ENCODE peak calls at places on chromosomes 6 and 20, in seven cellular contexts. One of them, this sample, is unnamed.

GRCh38 chr20:39876974-39877615 is 811.9 kb downstream of the MAFB start:
- DNase-seq in skeletal muscle cell: no peak
- DNase-seq in hepatocyte: peak; percentile 15
- DNase-seq in HAP-1: no peak
- DNase-seq in GM03348: no peak
- DNase-seq in activated CD4-positive, alpha-beta T cell treated with anti-CD3 and anti-CD28 coated beads, Interleukin-2, amount 10 ng/mL, durations not matched to agents 7 days and 5 days: no peak
- DNase-seq in B cell: no peak
- DNase-seq in this sample: no peak

GRCh38 chr6:129567374-129567773 is 142.6 kb downstream of the ARHGAP18 start:
- DNase-seq in B cell: no peak
- DNase-seq in skeletal muscle cell: no peak
- DNase-seq in GM03348: peak; percentile 6
- DNase-seq in activated CD4-positive, alpha-beta T cell treated with anti-CD3 and anti-CD28 coated beads, Interleukin-2, amount 10 ng/mL, durations not matched to agents 7 days and 5 days: peak; percentile 29
- DNase-seq in hepatocyte: peak; percentile 25
- DNase-seq in HAP-1: peak; percentile 33
- DNase-seq in this sample: peak; percentile 54

GRCh38 chr6:166417285-166417691 is 34.5 kb upstream of the MPC1 start:
- DNase-seq in activated CD4-positive, alpha-beta T cell treated with anti-CD3 and anti-CD28 coated beads, Interleukin-2, amount 10 ng/mL, durations not matched to agents 7 days and 5 days: peak; percentile 67
- DNase-seq in B cell: no peak
- DNase-seq in skeletal muscle cell: no peak
- DNase-seq in hepatocyte: no peak
- DNase-seq in GM03348: no peak
- DNase-seq in HAP-1: no peak
- DNase-seq in this sample: peak; percentile 39

GRCh38 chr20:59253325-59253724 is 47.1 kb upstream of the EDN3 start:
- DNase-seq in hepatocyte: no peak
- DNase-seq in skeletal muscle cell: no peak
- DNase-seq in HAP-1: no peak
- DNase-seq in activated CD4-positive, alpha-beta T cell treated with anti-CD3 and anti-CD28 coated beads, Interleukin-2, amount 10 ng/mL, durations not matched to agents 7 days and 5 days: peak; percentile 38
- DNase-seq in B cell: peak; percentile 4
- DNase-seq in GM03348: no peak
- DNase-seq in this sample: no peak

GRCh38 chr6:7087066-7087465 is 20.7 kb upstream of the RREB1 start:
- DNase-seq in skeletal muscle cell: no peak
- DNase-seq in hepatocyte: no peak
- DNase-seq in B cell: no peak
- DNase-seq in HAP-1: peak; percentile 96
- DNase-seq in GM03348: peak; percentile 38
- DNase-seq in activated CD4-positive, alpha-beta T cell treated with anti-CD3 and anti-CD28 coated beads, Interleukin-2, amount 10 ng/mL, durations not matched to agents 7 days and 5 days: no peak
- DNase-seq in this sample: peak; percentile 21

GRCh38 chr6:89330910-89331309 is 15.8 kb upstream of the GABRR2 start:
- DNase-seq in HAP-1: no peak
- DNase-seq in activated CD4-positive, alpha-beta T cell treated with anti-CD3 and anti-CD28 coated beads, Interleukin-2, amount 10 ng/mL, durations not matched to agents 7 days and 5 days: no peak
- DNase-seq in hepatocyte: no peak
- DNase-seq in GM03348: no peak
- DNase-seq in B cell: no peak
- DNase-seq in skeletal muscle cell: no peak
- DNase-seq in this sample: no peak

GRCh38 chr6:41441598-41442205 is 104.5 kb upstream of the FOXP4 start:
- DNase-seq in hepatocyte: no peak
- DNase-seq in skeletal muscle cell: no peak
- DNase-seq in HAP-1: no peak
- DNase-seq in activated CD4-positive, alpha-beta T cell treated with anti-CD3 and anti-CD28 coated beads, Interleukin-2, amount 10 ng/mL, durations not matched to agents 7 days and 5 days: peak; percentile 21
- DNase-seq in B cell: no peak
- DNase-seq in GM03348: no peak
- DNase-seq in this sample: no peak

GRCh38 chr6:68468244-68468884 is 166.7 kb upstream of the ADGRB3 start:
- DNase-seq in B cell: no peak
- DNase-seq in HAP-1: no peak
- DNase-seq in hepatocyte: no peak
- DNase-seq in skeletal muscle cell: no peak
- DNase-seq in GM03348: no peak
- DNase-seq in activated CD4-positive, alpha-beta T cell treated with anti-CD3 and anti-CD28 coated beads, Interleukin-2, amount 10 ng/mL, durations not matched to agents 7 days and 5 days: no peak
- DNase-seq in this sample: peak; percentile 38

GRCh38 chr6:109013551-109014101 is 81.0 kb downstream of the SESN1 start:
- DNase-seq in skeletal muscle cell: no peak
- DNase-seq in B cell: peak; percentile 31
- DNase-seq in HAP-1: peak; percentile 73
- DNase-seq in GM03348: no peak
- DNase-seq in hepatocyte: no peak
- DNase-seq in activated CD4-positive, alpha-beta T cell treated with anti-CD3 and anti-CD28 coated beads, Interleukin-2, amount 10 ng/mL, durations not matched to agents 7 days and 5 days: no peak
- DNase-seq in this sample: no peak

GRCh38 chr6:170082067-170082466 is 208.8 kb downstream of the DLL1 start:
- DNase-seq in GM03348: no peak
- DNase-seq in HAP-1: no peak
- DNase-seq in B cell: no peak
- DNase-seq in hepatocyte: no peak
- DNase-seq in skeletal muscle cell: no peak
- DNase-seq in activated CD4-positive, alpha-beta T cell treated with anti-CD3 and anti-CD28 coated beads, Interleukin-2, amount 10 ng/mL, durations not matched to agents 7 days and 5 days: no peak
- DNase-seq in this sample: no peak

GRCh38 chr6:159766923-159767322 is 5.1 kb downstream of the ACAT2 start:
- DNase-seq in GM03348: no peak
- DNase-seq in hepatocyte: no peak
- DNase-seq in B cell: no peak
- DNase-seq in HAP-1: no peak
- DNase-seq in skeletal muscle cell: no peak
- DNase-seq in activated CD4-positive, alpha-beta T cell treated with anti-CD3 and anti-CD28 coated beads, Interleukin-2, amount 10 ng/mL, durations not matched to agents 7 days and 5 days: no peak
- DNase-seq in this sample: no peak

GRCh38 chr20:41747226-41747625 is 129.0 kb upstream of the CHD6 start:
- DNase-seq in hepatocyte: no peak
- DNase-seq in B cell: no peak
- DNase-seq in GM03348: no peak
- DNase-seq in HAP-1: no peak
- DNase-seq in activated CD4-positive, alpha-beta T cell treated with anti-CD3 and anti-CD28 coated beads, Interleukin-2, amount 10 ng/mL, durations not matched to agents 7 days and 5 days: no peak
- DNase-seq in skeletal muscle cell: no peak
- DNase-seq in this sample: no peak

GRCh38 chr6:78868124-78868523 is 773 bp downstream of the IRAK1BP1 start:
- DNase-seq in hepatocyte: no peak
- DNase-seq in GM03348: peak; percentile 16
- DNase-seq in skeletal muscle cell: no peak
- DNase-seq in B cell: no peak
- DNase-seq in HAP-1: no peak
- DNase-seq in activated CD4-positive, alpha-beta T cell treated with anti-CD3 and anti-CD28 coated beads, Interleukin-2, amount 10 ng/mL, durations not matched to agents 7 days and 5 days: no peak
- DNase-seq in this sample: no peak

GRCh38 chr6:161272600-161273355 is 1.1 kb downstream of the AGPAT4 start:
- DNase-seq in activated CD4-positive, alpha-beta T cell treated with anti-CD3 and anti-CD28 coated beads, Interleukin-2, amount 10 ng/mL, durations not matched to agents 7 days and 5 days: no peak
- DNase-seq in skeletal muscle cell: no peak
- DNase-seq in HAP-1: peak; percentile 50
- DNase-seq in B cell: no peak
- DNase-seq in hepatocyte: peak; percentile 51
- DNase-seq in GM03348: no peak
- DNase-seq in this sample: no peak

GRCh38 chr6:30260036-30260504 is 46.9 kb upstream of the TRIM26 start:
- DNase-seq in skeletal muscle cell: no peak
- DNase-seq in GM03348: no peak
- DNase-seq in HAP-1: no peak
- DNase-seq in hepatocyte: peak; percentile 27
- DNase-seq in activated CD4-positive, alpha-beta T cell treated with anti-CD3 and anti-CD28 coated beads, Interleukin-2, amount 10 ng/mL, durations not matched to agents 7 days and 5 days: peak; percentile 36
- DNase-seq in B cell: peak; percentile 62
- DNase-seq in this sample: peak; percentile 16

GRCh38 chr6:12060780-12061619 is 48.9 kb downstream of the HIVEP1 start:
- DNase-seq in GM03348: no peak
- DNase-seq in hepatocyte: peak; percentile 37
- DNase-seq in B cell: peak; percentile 85
- DNase-seq in HAP-1: no peak
- DNase-seq in activated CD4-positive, alpha-beta T cell treated with anti-CD3 and anti-CD28 coated beads, Interleukin-2, amount 10 ng/mL, durations not matched to agents 7 days and 5 days: peak; percentile 71
- DNase-seq in skeletal muscle cell: no peak
- DNase-seq in this sample: no peak

GRCh38 chr6:35368038-35368887 is 25.9 kb downstream of the PPARD start:
- DNase-seq in B cell: no peak
- DNase-seq in GM03348: peak; percentile 72
- DNase-seq in HAP-1: no peak
- DNase-seq in skeletal muscle cell: peak; percentile 24
- DNase-seq in hepatocyte: peak; percentile 45
- DNase-seq in activated CD4-positive, alpha-beta T cell treated with anti-CD3 and anti-CD28 coated beads, Interleukin-2, amount 10 ng/mL, durations not matched to agents 7 days and 5 days: peak; percentile 35
- DNase-seq in this sample: no peak

GRCh38 chr6:126805861-126806260 is 312.6 kb upstream of the RSPO3 start:
- DNase-seq in HAP-1: no peak
- DNase-seq in skeletal muscle cell: no peak
- DNase-seq in hepatocyte: no peak
- DNase-seq in GM03348: no peak
- DNase-seq in B cell: no peak
- DNase-seq in activated CD4-positive, alpha-beta T cell treated with anti-CD3 and anti-CD28 coated beads, Interleukin-2, amount 10 ng/mL, durations not matched to agents 7 days and 5 days: no peak
- DNase-seq in this sample: no peak

GRCh38 chr6:150537481-150537880 is 62.2 kb upstream of the PLEKHG1 start:
- DNase-seq in skeletal muscle cell: no peak
- DNase-seq in activated CD4-positive, alpha-beta T cell treated with anti-CD3 and anti-CD28 coated beads, Interleukin-2, amount 10 ng/mL, durations not matched to agents 7 days and 5 days: no peak
- DNase-seq in B cell: no peak
- DNase-seq in hepatocyte: no peak
- DNase-seq in HAP-1: no peak
- DNase-seq in GM03348: no peak
- DNase-seq in this sample: no peak

GRCh38 chr6:154249499-154250298 is 106.9 kb downstream of the IPCEF1 start:
- DNase-seq in activated CD4-positive, alpha-beta T cell treated with anti-CD3 and anti-CD28 coated beads, Interleukin-2, amount 10 ng/mL, durations not matched to agents 7 days and 5 days: peak; percentile 61
- DNase-seq in hepatocyte: no peak
- DNase-seq in skeletal muscle cell: no peak
- DNase-seq in HAP-1: no peak
- DNase-seq in GM03348: no peak
- DNase-seq in B cell: no peak
- DNase-seq in this sample: no peak

GRCh38 chr20:1306316-1307135 is 22.4 kb downstream of the SDCBP2 start:
- DNase-seq in B cell: no peak
- DNase-seq in skeletal muscle cell: no peak
- DNase-seq in GM03348: no peak
- DNase-seq in hepatocyte: no peak
- DNase-seq in HAP-1: no peak
- DNase-seq in activated CD4-positive, alpha-beta T cell treated with anti-CD3 and anti-CD28 coated beads, Interleukin-2, amount 10 ng/mL, durations not matched to agents 7 days and 5 days: no peak
- DNase-seq in this sample: no peak

GRCh38 chr6:6131492-6132109 is 124.9 kb upstream of the NRN1 start:
- DNase-seq in hepatocyte: peak; percentile 29
- DNase-seq in B cell: peak; percentile 19
- DNase-seq in GM03348: peak; percentile 40
- DNase-seq in HAP-1: no peak
- DNase-seq in activated CD4-positive, alpha-beta T cell treated with anti-CD3 and anti-CD28 coated beads, Interleukin-2, amount 10 ng/mL, durations not matched to agents 7 days and 5 days: peak; percentile 14
- DNase-seq in skeletal muscle cell: no peak
- DNase-seq in this sample: peak; percentile 77

GRCh38 chr20:50286609-50287008 is 96.0 kb downstream of the CEBPB start:
- DNase-seq in HAP-1: no peak
- DNase-seq in hepatocyte: peak; percentile 54
- DNase-seq in B cell: no peak
- DNase-seq in GM03348: peak; percentile 94
- DNase-seq in skeletal muscle cell: peak; percentile 77
- DNase-seq in activated CD4-positive, alpha-beta T cell treated with anti-CD3 and anti-CD28 coated beads, Interleukin-2, amount 10 ng/mL, durations not matched to agents 7 days and 5 days: no peak
- DNase-seq in this sample: no peak

GRCh38 chr20:9149087-9149486 is 80.2 kb downstream of the PLCB4 start:
- DNase-seq in GM03348: no peak
- DNase-seq in HAP-1: no peak
- DNase-seq in skeletal muscle cell: no peak
- DNase-seq in activated CD4-positive, alpha-beta T cell treated with anti-CD3 and anti-CD28 coated beads, Interleukin-2, amount 10 ng/mL, durations not matched to agents 7 days and 5 days: no peak
- DNase-seq in B cell: no peak
- DNase-seq in hepatocyte: no peak
- DNase-seq in this sample: no peak

GRCh38 chr6:108518714-108519576 is 41.8 kb upstream of the FOXO3 start:
- DNase-seq in GM03348: peak; percentile 34
- DNase-seq in hepatocyte: no peak
- DNase-seq in B cell: no peak
- DNase-seq in activated CD4-positive, alpha-beta T cell treated with anti-CD3 and anti-CD28 coated beads, Interleukin-2, amount 10 ng/mL, durations not matched to agents 7 days and 5 days: peak; percentile 20
- DNase-seq in skeletal muscle cell: no peak
- DNase-seq in HAP-1: peak; percentile 29
- DNase-seq in this sample: no peak

GRCh38 chr6:3946779-3947178 is 97.6 kb downstream of the FAM50B start:
- DNase-seq in hepatocyte: no peak
- DNase-seq in HAP-1: no peak
- DNase-seq in B cell: no peak
- DNase-seq in activated CD4-positive, alpha-beta T cell treated with anti-CD3 and anti-CD28 coated beads, Interleukin-2, amount 10 ng/mL, durations not matched to agents 7 days and 5 days: no peak
- DNase-seq in GM03348: peak; percentile 50
- DNase-seq in skeletal muscle cell: no peak
- DNase-seq in this sample: no peak

GRCh38 chr6:73873081-73873480 is 177.1 kb downstream of the CD109 start:
- DNase-seq in GM03348: no peak
- DNase-seq in skeletal muscle cell: no peak
- DNase-seq in HAP-1: no peak
- DNase-seq in B cell: no peak
- DNase-seq in activated CD4-positive, alpha-beta T cell treated with anti-CD3 and anti-CD28 coated beads, Interleukin-2, amount 10 ng/mL, durations not matched to agents 7 days and 5 days: no peak
- DNase-seq in hepatocyte: peak; percentile 0
- DNase-seq in this sample: no peak

GRCh38 chr6:6969761-6970223 is 138.0 kb upstream of the RREB1 start:
- DNase-seq in B cell: no peak
- DNase-seq in activated CD4-positive, alpha-beta T cell treated with anti-CD3 and anti-CD28 coated beads, Interleukin-2, amount 10 ng/mL, durations not matched to agents 7 days and 5 days: no peak
- DNase-seq in GM03348: no peak
- DNase-seq in skeletal muscle cell: no peak
- DNase-seq in HAP-1: no peak
- DNase-seq in hepatocyte: peak; percentile 91
- DNase-seq in this sample: no peak

GRCh38 chr6:17741507-17741906 is 34.8 kb upstream of the NUP153 start:
- DNase-seq in skeletal muscle cell: no peak
- DNase-seq in activated CD4-positive, alpha-beta T cell treated with anti-CD3 and anti-CD28 coated beads, Interleukin-2, amount 10 ng/mL, durations not matched to agents 7 days and 5 days: no peak
- DNase-seq in B cell: no peak
- DNase-seq in HAP-1: no peak
- DNase-seq in hepatocyte: no peak
- DNase-seq in GM03348: no peak
- DNase-seq in this sample: no peak

GRCh38 chr20:17701826-17702225 is 2.1 kb downstream of the BANF2 start:
- DNase-seq in hepatocyte: no peak
- DNase-seq in B cell: no peak
- DNase-seq in GM03348: no peak
- DNase-seq in activated CD4-positive, alpha-beta T cell treated with anti-CD3 and anti-CD28 coated beads, Interleukin-2, amount 10 ng/mL, durations not matched to agents 7 days and 5 days: no peak
- DNase-seq in skeletal muscle cell: no peak
- DNase-seq in HAP-1: no peak
- DNase-seq in this sample: no peak

GRCh38 chr6:36727491-36728021 is 29.9 kb downstream of the RAB44 start:
- DNase-seq in HAP-1: no peak
- DNase-seq in B cell: peak; percentile 44
- DNase-seq in activated CD4-positive, alpha-beta T cell treated with anti-CD3 and anti-CD28 coated beads, Interleukin-2, amount 10 ng/mL, durations not matched to agents 7 days and 5 days: peak; percentile 17
- DNase-seq in skeletal muscle cell: peak; percentile 15
- DNase-seq in hepatocyte: no peak
- DNase-seq in GM03348: peak; percentile 49
- DNase-seq in this sample: peak; percentile 86

GRCh38 chr6:148885154-148885870 is 138.5 kb downstream of the UST start:
- DNase-seq in HAP-1: peak; percentile 17
- DNase-seq in GM03348: peak; percentile 53
- DNase-seq in activated CD4-positive, alpha-beta T cell treated with anti-CD3 and anti-CD28 coated beads, Interleukin-2, amount 10 ng/mL, durations not matched to agents 7 days and 5 days: no peak
- DNase-seq in B cell: no peak
- DNase-seq in hepatocyte: no peak
- DNase-seq in skeletal muscle cell: peak; percentile 66
- DNase-seq in this sample: no peak

GRCh38 chr6:158322400-158322723 is 10.1 kb downstream of the TULP4 start:
- DNase-seq in skeletal muscle cell: no peak
- DNase-seq in activated CD4-positive, alpha-beta T cell treated with anti-CD3 and anti-CD28 coated beads, Interleukin-2, amount 10 ng/mL, durations not matched to agents 7 days and 5 days: no peak
- DNase-seq in GM03348: no peak
- DNase-seq in B cell: no peak
- DNase-seq in hepatocyte: no peak
- DNase-seq in HAP-1: no peak
- DNase-seq in this sample: no peak

GRCh38 chr6:25629202-25629584 is 22.8 kb upstream of the SCGN start:
- DNase-seq in skeletal muscle cell: no peak
- DNase-seq in GM03348: no peak
- DNase-seq in HAP-1: no peak
- DNase-seq in hepatocyte: no peak
- DNase-seq in activated CD4-positive, alpha-beta T cell treated with anti-CD3 and anti-CD28 coated beads, Interleukin-2, amount 10 ng/mL, durations not matched to agents 7 days and 5 days: no peak
- DNase-seq in B cell: no peak
- DNase-seq in this sample: no peak

GRCh38 chr6:102936959-102937358 is 1543.5 kb downstream of the GRIK2 start:
- DNase-seq in B cell: no peak
- DNase-seq in GM03348: no peak
- DNase-seq in activated CD4-positive, alpha-beta T cell treated with anti-CD3 and anti-CD28 coated beads, Interleukin-2, amount 10 ng/mL, durations not matched to agents 7 days and 5 days: no peak
- DNase-seq in hepatocyte: no peak
- DNase-seq in skeletal muscle cell: no peak
- DNase-seq in HAP-1: no peak
- DNase-seq in this sample: no peak

GRCh38 chr6:109360281-109360680 is 22.0 kb downstream of the CD164 start:
- DNase-seq in B cell: no peak
- DNase-seq in HAP-1: no peak
- DNase-seq in hepatocyte: no peak
- DNase-seq in activated CD4-positive, alpha-beta T cell treated with anti-CD3 and anti-CD28 coated beads, Interleukin-2, amount 10 ng/mL, durations not matched to agents 7 days and 5 days: no peak
- DNase-seq in GM03348: no peak
- DNase-seq in skeletal muscle cell: no peak
- DNase-seq in this sample: no peak

GRCh38 chr6:11096109-11096508 is 2.5 kb downstream of the SMIM13 start:
- DNase-seq in skeletal muscle cell: peak; percentile 43
- DNase-seq in GM03348: peak; percentile 19
- DNase-seq in hepatocyte: peak; percentile 66
- DNase-seq in HAP-1: peak; percentile 82
- DNase-seq in activated CD4-positive, alpha-beta T cell treated with anti-CD3 and anti-CD28 coated beads, Interleukin-2, amount 10 ng/mL, durations not matched to agents 7 days and 5 days: peak; percentile 14
- DNase-seq in B cell: no peak
- DNase-seq in this sample: peak; percentile 80

This sample was measured in WERI-Rb-1.